ENCODE peak calls at places on chromosomes 7 and 10, in six cellular contexts. F is uterus, J is right lobe of liver, W is lung, M is PC-9, P is brain microvascular endothelial cell. T is an unnamed sample.

GRCh38 chr10:317926-318325 is 182.7 kb downstream of the ZMYND11 start:
- DNase-seq in F (no peak), J (no peak), W (no peak), M (no peak), P (no peak), T (no peak)

GRCh38 chr7:11710392-11710791 is 121.6 kb downstream of the THSD7A start:
- DNase-seq in F (no peak), J (no peak), W (no peak), M (no peak), P (no peak), T (no peak)

GRCh38 chr7:27148031-27148775 is 629 bp upstream of the HOXA6 start:
- DNase-seq in F (peak), J (no peak), W (no peak), M (no peak), P (no peak), T (no peak)

GRCh38 chr10:25180801-25181200 is 6.0 kb downstream of the GPR158 start:
- DNase-seq in F (no peak), J (no peak), W (no peak), M (no peak), P (no peak), T (no peak)

GRCh38 chr7:94510582-94511456 is 1.2 kb downstream of the CASD1 start:
- DNase-seq in F (peak), J (peak), W (peak), M (peak), P (peak), T (peak)

GRCh38 chr10:29437871-29438270 is 149.0 kb downstream of the LYZL1 start:
- DNase-seq in F (no peak), J (no peak), W (no peak), M (no peak), P (no peak), T (no peak)

GRCh38 chr10:3236644-3237043 is 64.1 kb upstream of the PITRM1 start:
- DNase-seq in F (no peak), J (no peak), W (no peak), M (no peak), P (no peak), T (no peak)

GRCh38 chr10:33326897-33327296 is 7.6 kb downstream of the NRP1 start:
- DNase-seq in F (no peak), J (no peak), W (no peak), M (no peak), P (no peak), T (no peak)

GRCh38 chr10:94677691-94678090 is 5.8 kb upstream of the CYP2C18 start:
- DNase-seq in F (no peak), J (peak), W (no peak), M (no peak), P (no peak), T (no peak)

GRCh38 chr7:68133045-68133444 is 1136.4 kb downstream of the TYW1 start:
- DNase-seq in F (no peak), J (no peak), W (no peak), M (no peak), P (no peak), T (no peak)

GRCh38 chr10:114282526-114282925 is 43.5 kb downstream of the VWA2 start:
- DNase-seq in F (no peak), J (no peak), W (no peak), M (no peak), P (no peak), T (no peak)

GRCh38 chr10:132397036-132397541 is at the start of gene PWWP2B:
- DNase-seq in F (peak), J (no peak), W (no peak), M (no peak), P (no peak), T (peak)

GRCh38 chr10:59536151-59536550 is 173.5 kb downstream of the SLC16A9 start:
- DNase-seq in F (no peak), J (no peak), W (no peak), M (no peak), P (peak), T (no peak)

GRCh38 chr7:26522633-26523032 is 231.0 kb downstream of the SNX10 start:
- DNase-seq in F (no peak), J (no peak), W (no peak), M (no peak), P (no peak), T (no peak)

GRCh38 chr10:4051011-4051407 is 266.0 kb upstream of the KLF6 start:
- DNase-seq in F (peak), J (no peak), W (no peak), M (no peak), P (no peak), T (peak)

GRCh38 chr7:46902463-46902862 is 679.4 kb downstream of the TNS3 start:
- DNase-seq in F (no peak), J (no peak), W (no peak), M (no peak), P (no peak), T (no peak)

GRCh38 chr10:42990016-42990720 is 86.7 kb upstream of the RET start:
- DNase-seq in F (no peak), J (no peak), W (no peak), M (no peak), P (no peak), T (no peak)

DNA sequence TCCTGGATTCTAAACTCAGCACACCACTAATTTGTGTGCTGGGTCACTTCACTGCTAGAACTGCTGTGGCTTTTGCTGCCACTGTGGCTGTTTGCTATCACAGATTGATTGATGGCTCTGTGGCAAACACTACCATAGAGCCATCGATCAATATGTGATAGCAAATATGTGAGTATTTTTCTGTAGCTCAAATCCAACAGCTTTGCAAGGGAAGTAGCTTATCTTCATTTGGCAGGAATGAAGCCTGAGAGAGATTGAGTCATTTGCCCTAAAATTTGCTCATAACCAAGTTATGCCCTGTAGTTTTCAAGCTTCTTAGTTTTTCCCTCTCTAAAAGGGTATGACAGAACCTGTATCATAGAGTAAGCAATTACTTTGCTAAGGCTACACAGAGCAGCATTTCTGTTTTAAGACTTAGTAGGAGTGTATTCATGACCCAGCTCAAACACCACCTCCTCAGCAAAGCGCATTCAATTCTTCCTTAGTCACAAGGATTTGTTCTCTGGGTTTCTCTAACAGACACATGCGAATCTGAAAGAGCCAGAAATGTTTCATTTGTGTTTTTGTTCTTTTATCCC is 43.1 kb downstream of the MINPP1 start:
- DNase-seq in F (no peak), J (no peak), W (no peak), M (no peak), P (peak), T (no peak)
- H3K27ac ChIP-seq in F (peak), J (no peak), W (no peak), M (no peak), P (peak), T (peak)

DNA sequence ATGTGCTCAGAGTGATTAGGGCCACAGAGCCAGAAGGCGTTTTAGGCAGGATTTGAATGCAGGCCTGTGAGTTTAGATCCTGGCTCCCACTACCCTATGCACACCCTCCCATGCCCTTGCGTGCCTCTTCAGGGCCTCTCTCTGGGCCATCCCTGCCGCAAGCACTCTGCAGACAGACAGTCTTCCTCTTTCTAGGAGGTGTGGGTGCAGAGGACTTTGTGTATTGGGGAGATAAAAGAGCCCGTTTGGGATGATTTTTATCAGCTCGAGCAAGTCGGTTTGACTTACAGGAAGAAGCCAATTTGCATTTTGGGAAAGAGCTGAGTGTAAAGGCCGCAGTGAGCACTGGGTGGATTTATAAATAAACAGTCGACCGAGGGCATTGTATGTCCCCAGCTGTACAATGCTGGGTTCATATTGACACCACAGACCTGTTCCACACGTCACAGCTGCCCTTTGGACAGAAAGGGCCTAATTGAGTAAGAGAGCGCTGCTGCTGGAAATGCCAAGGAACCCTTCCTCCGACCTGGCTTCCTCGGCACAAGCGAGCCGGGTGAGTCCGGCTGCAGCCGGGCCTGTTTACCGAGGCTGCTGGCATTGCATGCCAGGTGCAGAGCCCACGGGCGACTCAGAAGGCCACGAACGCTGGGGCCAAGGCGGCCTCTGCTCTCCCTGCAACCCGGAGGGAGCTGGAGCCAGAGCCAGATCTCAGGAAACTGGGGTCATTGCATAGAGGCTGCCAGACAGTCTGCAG is 25.1 kb downstream of the ZMIZ1 start:
- DNase-seq in F (peak), J (peak), W (peak), M (peak), P (no peak), T (no peak)
- H3K27ac ChIP-seq in F (peak), J (peak), W (peak), M (no peak), P (no peak), T (no peak)

GRCh38 chr10:69222157-69223027 is 2.3 kb downstream of the HKDC1 start:
- DNase-seq in F (no peak), J (no peak), W (no peak), M (peak), P (peak), T (no peak)

GRCh38 chr10:69218831-69219230 is 1.3 kb upstream of the HKDC1 start:
- DNase-seq in F (no peak), J (no peak), W (no peak), M (no peak), P (no peak), T (no peak)

GRCh38 chr10:69220510-69220909 is 378 bp downstream of the HKDC1 start:
- DNase-seq in F (no peak), J (no peak), W (peak), M (no peak), P (no peak), T (no peak)

GRCh38 chr10:69217119-69217754 is 2.9 kb upstream of the HKDC1 start:
- DNase-seq in F (no peak), J (no peak), W (no peak), M (peak), P (peak), T (no peak)

DNA sequence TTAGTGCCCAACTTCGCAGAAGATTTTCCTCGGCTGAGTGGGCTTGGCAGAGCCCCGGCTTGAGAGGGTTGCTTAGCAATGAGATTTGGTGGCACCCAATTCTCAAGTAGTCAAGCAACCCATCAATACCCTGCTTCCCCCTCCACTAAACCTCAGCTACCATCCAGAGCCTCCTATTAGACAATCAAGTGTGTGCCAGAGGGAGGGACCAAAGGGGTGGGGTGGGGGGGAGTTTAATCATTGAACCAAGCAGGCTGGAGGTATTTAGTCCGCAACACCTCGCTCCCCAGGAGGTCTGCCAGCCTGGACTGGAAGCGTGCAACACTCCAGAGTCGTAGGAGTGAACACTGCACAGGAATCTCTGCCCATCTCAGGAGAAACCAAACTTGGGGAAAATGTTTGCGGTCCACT is at the start of gene HKDC1:
- DNase-seq in F (no peak), J (no peak), W (no peak), M (no peak), P (no peak), T (no peak)
- H3K27ac ChIP-seq in F (no peak), J (no peak), W (no peak), M (peak), P (no peak), T (no peak)

DNA sequence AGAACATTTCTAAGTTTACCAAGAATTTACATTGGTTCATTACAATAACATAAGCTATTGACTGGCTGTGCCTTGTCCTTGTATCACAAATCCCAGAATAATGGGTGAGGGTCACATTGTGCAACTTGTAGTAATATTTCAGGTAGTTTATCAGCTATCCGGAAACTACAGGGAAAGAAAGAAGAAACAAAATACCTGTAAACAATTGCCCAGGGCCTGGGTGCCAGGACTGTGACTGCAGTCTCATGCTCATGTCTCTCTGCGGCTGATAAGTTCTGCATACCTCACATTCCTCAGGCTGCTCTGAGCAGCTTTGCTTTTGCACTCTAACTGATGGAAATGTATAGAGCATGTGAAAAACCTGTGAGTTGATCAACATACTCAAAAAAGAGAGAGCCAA is 131.8 kb upstream of the TRIM24 start:
- DNase-seq in F (no peak), J (no peak), W (no peak), M (peak), P (peak), T (no peak)
- H3K27ac ChIP-seq in F (no peak), J (no peak), W (no peak), M (no peak), P (no peak), T (no peak)

GRCh38 chr7:101864039-101864438 is 46.6 kb downstream of the CUX1 start:
- DNase-seq in F (no peak), J (no peak), W (no peak), M (no peak), P (no peak), T (no peak)

GRCh38 chr7:101862280-101863220 is 45.1 kb downstream of the CUX1 start:
- DNase-seq in F (no peak), J (no peak), W (no peak), M (no peak), P (no peak), T (no peak)

GRCh38 chr7:101865031-101865824 is 47.8 kb downstream of the CUX1 start:
- DNase-seq in F (no peak), J (no peak), W (no peak), M (no peak), P (no peak), T (no peak)

GRCh38 chr7:101861223-101861775 is 43.9 kb downstream of the CUX1 start:
- DNase-seq in F (no peak), J (no peak), W (no peak), M (no peak), P (no peak), T (no peak)

GRCh38 chr7:101863598-101863997 is 46.2 kb downstream of the CUX1 start:
- DNase-seq in F (no peak), J (no peak), W (no peak), M (no peak), P (no peak), T (no peak)
- H3K27ac ChIP-seq in F (no peak), J (no peak), W (no peak), M (no peak), P (no peak), T (no peak)

DNA sequence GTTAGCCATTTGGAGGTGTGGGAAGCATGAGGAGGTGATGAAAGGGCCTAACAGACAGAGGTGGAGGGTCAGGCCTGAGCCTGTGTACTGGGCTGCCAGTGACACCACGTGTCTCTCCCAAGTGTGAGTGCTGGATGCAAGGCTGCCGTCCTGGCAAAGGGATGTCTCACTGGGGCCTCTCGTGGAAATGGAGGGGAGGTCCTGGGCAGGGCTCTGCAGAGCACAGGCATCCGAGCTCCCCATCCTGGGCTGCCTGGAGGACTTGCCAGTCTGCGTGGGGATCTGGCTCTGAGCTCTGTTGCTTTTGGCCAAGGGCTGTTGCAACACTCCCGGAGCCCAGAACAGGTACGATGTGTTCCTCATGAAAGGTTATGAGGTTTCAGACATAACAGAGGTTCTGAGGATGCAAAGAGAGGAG is 77.3 kb downstream of the GRK5 start:
- DNase-seq in F (peak), J (peak), W (no peak), M (no peak), P (no peak), T (peak)
- H3K27ac ChIP-seq in F (peak), J (no peak), W (no peak), M (no peak), P (no peak), T (peak)